ENCODE peak calls at places on chromosomes 3 and 15, in eight cellular contexts. I is AG09309; W is heart right ventricle; X is stimulated activated CD4-positive, alpha-beta T cell treated with anti-CD3 and anti-CD28 coated beads, Interleukin-2, amount 100 ng/mL, for 48 hours; T is NCI-H748 treated with DMSO at 0.1 percent for 48 hours; O is HepG2; M is C1 segment of cervical spinal cord; V is epithelial cell of esophagus. Z is an unnamed sample.
A peak's percentile ranks its signal among the peaks of the same experiment; 100 is the strongest.

GRCh38 chr15:100879046-100879445 is 585 bp upstream of the ALDH1A3 start:
- DNase-seq in V (no peak), I (no peak), W (no peak), X (no peak), M (no peak), O (no peak), T (no peak), Z (no peak)

GRCh38 chr3:29281265-29282228 is 676 bp downstream of the RBMS3 start:
- DNase-seq in X (no peak), W (peak; percentile 38), I (no peak), M (no peak), T (no peak), O (no peak), V (peak; percentile 74), Z (peak; percentile 30)

GRCh38 chr3:149352556-149352955 is 19.1 kb upstream of the TM4SF18 start:
- DNase-seq in V (peak; percentile 74), O (peak; percentile 67), I (no peak), T (peak; percentile 29), X (peak; percentile 3), M (no peak), W (peak; percentile 48), Z (peak; percentile 84)

GRCh38 chr15:90946941-90947576 is 7.6 kb upstream of the RCCD1 start:
- DNase-seq in X (no peak), T (no peak), W (no peak), V (no peak), I (no peak), O (no peak), M (no peak), Z (no peak)

GRCh38 chr3:101414121-101414520 is 93.7 kb upstream of the IMPG2 start:
- DNase-seq in V (no peak), I (no peak), O (no peak), T (no peak), W (no peak), M (no peak), X (no peak), Z (no peak)

GRCh38 chr15:68366314-68366713 is 65.6 kb downstream of the ITGA11 start:
- DNase-seq in V (no peak), T (no peak), X (no peak), W (no peak), I (no peak), M (no peak), O (no peak), Z (no peak)

GRCh38 chr3:163785693-163786092 is 1292.6 kb downstream of the SI start:
- DNase-seq in T (peak; percentile 30), W (no peak), I (no peak), X (no peak), V (no peak), O (no peak), M (no peak), Z (peak; percentile 51)

GRCh38 chr15:22813844-22814243 is 24.6 kb upstream of the NIPA2 start:
- DNase-seq in T (no peak), W (no peak), M (no peak), I (no peak), O (no peak), V (no peak), X (no peak), Z (no peak)

GRCh38 chr3:145898487-145898886 is 262.5 kb downstream of the PLOD2 start:
- DNase-seq in W (no peak), V (no peak), X (no peak), T (no peak), O (no peak), I (no peak), M (no peak), Z (no peak)

GRCh38 chr3:196186661-196187573 is 24.3 kb downstream of the ZDHHC19 start:
- DNase-seq in X (no peak), V (no peak), M (peak; percentile 21), O (no peak), W (no peak), I (no peak), T (peak; percentile 68), Z (no peak)

GRCh38 chr3:98564282-98565005 is 29.0 kb downstream of the CPOX start:
- DNase-seq in O (no peak), M (no peak), W (no peak), I (no peak), V (no peak), T (no peak), X (no peak), Z (no peak)

GRCh38 chr15:66942649-66943390 is 122.6 kb upstream of the SMAD3 start:
- DNase-seq in O (no peak), M (no peak), X (no peak), T (no peak), V (no peak), I (no peak), W (no peak), Z (no peak)

GRCh38 chr15:40441012-40441735 is 421 bp downstream of the BAHD1 start:
- DNase-seq in W (no peak), V (no peak), X (no peak), T (no peak), I (no peak), O (no peak), M (no peak), Z (no peak)

GRCh38 chr3:37197810-37198371 is 23.5 kb upstream of the LRRFIP2 start:
- DNase-seq in T (no peak), X (no peak), O (no peak), V (peak; percentile 90), M (no peak), I (peak; percentile 44), W (no peak), Z (peak; percentile 53)

GRCh38 chr15:28977377-28978010 is 91.7 kb downstream of the APBA2 start:
- DNase-seq in M (peak; percentile 45), T (no peak), O (no peak), I (peak; percentile 84), V (peak; percentile 95), X (no peak), W (peak; percentile 47), Z (peak; percentile 97)

GRCh38 chr3:119810018-119810435 is 28.1 kb downstream of the NR1I2 start:
- DNase-seq in M (no peak), V (peak; percentile 45), I (no peak), X (peak; percentile 34), T (no peak), W (no peak), O (no peak), Z (no peak)

GRCh38 chr15:42918047-42918446 is 2.5 kb downstream of the TTBK2 start:
- DNase-seq in X (no peak), W (no peak), V (no peak), I (no peak), M (no peak), T (no peak), O (no peak), Z (no peak)

GRCh38 chr3:69240651-69241578 is 118.5 kb upstream of the LMOD3 start:
- DNase-seq in X (no peak), T (no peak), M (no peak), W (no peak), I (no peak), O (no peak), V (no peak), Z (no peak)